ENCODE peak calls at places on chromosomes 16 and 17, in seven cellular contexts. E is upper lobe of left lung, D is adipocyte, K is body of pancreas, F is mammary epithelial cell, V is psoas muscle, B is aorta. T is an unnamed sample. For H3K36me3 and H3K27me3, the result is how much of the 10 kb centered on the place peaks cover.

GRCh38 chr17:27282054-27282501 is 11.8 kb upstream of the WSB1 start:
- DNase-seq in V (no peak), B (no peak), E (no peak), D (peak), K (peak), F (no peak), T (no peak)

GRCh38 chr16:80122155-80122554 is 418.6 kb upstream of the DYNLRB2 start:
- DNase-seq in F (no peak), B (no peak), D (peak), V (peak), K (peak), E (no peak), T (no peak)

GRCh38 chr16:87850009-87851006 is 19.0 kb downstream of the SLC7A5 start:
- DNase-seq in D (peak), V (peak), B (peak), E (peak), K (peak), F (no peak), T (peak)

GRCh38 chr17:7034955-7035590 is 742 bp upstream of the SLC16A13 start:
- DNase-seq in D (no peak), E (no peak), K (no peak), B (no peak), V (no peak), F (no peak), T (no peak)

GRCh38 chr16:52383640-52384292 is 163.2 kb downstream of the TOX3 start:
- DNase-seq in F (no peak), D (no peak), B (no peak), E (no peak), V (no peak), K (peak), T (peak)

GRCh38 chr17:71909155-71909554 is 211.7 kb upstream of the SOX9 start:
- DNase-seq in B (no peak), E (no peak), D (no peak), K (no peak), F (no peak), V (no peak), T (no peak)

GRCh38 chr16:50245417-50246298 is 20.7 kb upstream of the ADCY7 start:
- DNase-seq in V (peak), F (peak), B (peak), K (peak), E (peak), D (peak), T (peak)

GRCh38 chr17:37284198-37284597 is 91.6 kb upstream of the C17orf78 start:
- DNase-seq in B (no peak), K (no peak), V (no peak), F (no peak), E (no peak), D (no peak), T (no peak)

GRCh38 chr17:55057184-55057583 is 88.6 kb downstream of the STXBP4 start:
- DNase-seq in D (no peak), B (no peak), E (no peak), V (no peak), F (no peak), K (no peak), T (no peak)

GRCh38 chr17:8405499-8406016 is 7.9 kb upstream of the RNF222 start:
- DNase-seq in K (no peak), D (no peak), V (no peak), B (no peak), F (no peak), E (no peak), T (no peak)

GRCh38 chr17:14775761-14776492 is 475.0 kb downstream of the HS3ST3B1 start:
- DNase-seq in B (no peak), E (no peak), D (peak), K (no peak), V (no peak), F (peak), T (no peak)

GRCh38 chr17:7856081-7856791 is 1.1 kb downstream of the NAA38 start:
- DNase-seq in F (no peak), K (no peak), B (peak), E (peak), V (peak), D (peak), T (peak)

GRCh38 chr16:10663146-10663545 is 31.6 kb downstream of the TEKT5 start:
- DNase-seq in F (no peak), K (no peak), V (no peak), B (no peak), D (no peak), E (no peak), T (no peak)

GRCh38 chr17:30905742-30906100 is 317 bp downstream of the TEFM start:
- DNase-seq in K (no peak), E (no peak), V (no peak), F (no peak), D (peak), B (peak), T (peak)

GRCh38 chr17:83014297-83014696 is 65.1 kb upstream of the METRNL start:
- DNase-seq in K (no peak), F (no peak), E (no peak), V (no peak), D (no peak), B (no peak), T (peak)

GRCh38 chr16:51393381-51394005 is 242.4 kb upstream of the SALL1 start:
- DNase-seq in B (no peak), K (no peak), F (peak), D (peak), V (no peak), E (no peak), T (no peak)

GRCh38 chr17:41613277-41614082 is 913 bp upstream of the KRT16 start:
- DNase-seq in D (no peak), V (no peak), F (no peak), B (peak), E (peak), K (no peak), T (peak)

GRCh38 chr17:27818311-27819170 is 18.2 kb upstream of the NOS2 start:
- DNase-seq in V (no peak), B (no peak), D (no peak), F (no peak), E (no peak), K (no peak), T (no peak)

GRCh38 chr17:63446218-63446980 is at the start of gene CYB561:
- DNase-seq in D (peak), F (peak), B (peak), V (peak), E (peak), K (peak), T (peak)

GRCh38 chr16:69286941-69287713 is 24.0 kb upstream of the VPS4A start:
- DNase-seq in B (peak), F (peak), E (no peak), K (peak), D (peak), V (peak), T (peak)

GRCh38 chr17:4444782-4445473 is 11.2 kb downstream of the SPNS3 start:
- DNase-seq in V (peak), D (peak), K (peak), F (peak), B (no peak), E (no peak), T (no peak)

GRCh38 chr16:56493131-56493530 is 26.7 kb downstream of the BBS2 start:
- DNase-seq in K (no peak), F (no peak), B (no peak), E (no peak), V (no peak), D (peak), T (no peak)

GRCh38 chr16:22971346-22971924 is 157.5 kb downstream of the HS3ST2 start:
- DNase-seq in B (no peak), V (no peak), K (no peak), D (no peak), F (no peak), E (no peak), T (no peak)

GRCh38 chr16:58455750-58456149 is 44.2 kb upstream of the NDRG4 start:
- DNase-seq in F (no peak), E (no peak), B (no peak), D (no peak), K (no peak), V (no peak), T (no peak)

GRCh38 chr16:10206865-10207264 is 24.6 kb upstream of the GRIN2A start:
- DNase-seq in E (no peak), F (peak), B (no peak), D (no peak), K (no peak), V (no peak), T (no peak)

GRCh38 chr16:85182774-85183173 is 70.5 kb upstream of the CIBAR2 start:
- DNase-seq in K (no peak), F (no peak), E (no peak), B (no peak), D (no peak), V (no peak), T (no peak)

GRCh38 chr17:63910096-63910495 is 962 bp downstream of the CSHL1 start:
- DNase-seq in D (no peak), B (no peak), E (no peak), K (no peak), F (no peak), V (no peak), T (no peak)

GRCh38 chr17:71440513-71440912 is 680.3 kb upstream of the SOX9 start:
- DNase-seq in B (no peak), K (no peak), V (no peak), E (peak), F (no peak), D (no peak), T (no peak)

GRCh38 chr17:69179227-69179952 is 37.7 kb upstream of the ABCA6 start:
- DNase-seq in K (peak), F (peak), B (no peak), E (no peak), V (no peak), D (peak), T (no peak)

GRCh38 chr17:42819939-42820535 is 4.0 kb downstream of the BECN1 start:
- DNase-seq in E (no peak), F (peak), K (peak), D (peak), B (peak), V (peak), T (peak)

GRCh38 chr17:78973196-78973595 is 6.5 kb downstream of the LGALS3BP start:
- DNase-seq in B (no peak), K (no peak), V (no peak), D (no peak), E (no peak), F (no peak), T (peak)

GRCh38 chr17:78971764-78972506 is 7.8 kb downstream of the LGALS3BP start:
- DNase-seq in B (no peak), K (no peak), V (no peak), E (peak), D (no peak), F (no peak), T (peak)

GRCh38 chr17:78969865-78970264 is 9.9 kb downstream of the LGALS3BP start:
- DNase-seq in D (no peak), B (no peak), E (no peak), K (no peak), F (no peak), V (no peak), T (peak)

GRCh38 chr17:78972507-78973105 is 7.1 kb downstream of the LGALS3BP start:
- DNase-seq in B (no peak), E (no peak), K (no peak), V (no peak), F (no peak), D (no peak), T (peak)

GRCh38 chr17:78970834-78971763 is 8.6 kb downstream of the LGALS3BP start:
- DNase-seq in V (peak), F (peak), E (no peak), B (peak), K (peak), D (peak), T (peak)
- H3K4me3 ChIP-seq in V (no peak), F (no peak), E (no peak), B (no peak), K (no peak), D (no peak), T (no peak)

GRCh38 chr17:49509588-49509917 is 14.5 kb downstream of the NGFR start:
- DNase-seq in F (no peak), E (no peak), D (no peak), V (no peak), K (no peak), B (no peak), T (no peak)

GRCh38 chr17:49510720-49511110 is 15.6 kb downstream of the NGFR start:
- DNase-seq in B (no peak), F (no peak), D (no peak), V (no peak), K (no peak), E (no peak), T (no peak)

GRCh38 chr17:49508061-49508865 is 13.2 kb downstream of the NGFR start:
- DNase-seq in V (no peak), D (peak), B (no peak), K (no peak), E (peak), F (peak), T (peak)

GRCh38 chr17:49510059-49510719 is 15.1 kb downstream of the NGFR start:
- DNase-seq in D (no peak), F (no peak), K (no peak), E (no peak), B (no peak), V (no peak), T (no peak)

DNA sequence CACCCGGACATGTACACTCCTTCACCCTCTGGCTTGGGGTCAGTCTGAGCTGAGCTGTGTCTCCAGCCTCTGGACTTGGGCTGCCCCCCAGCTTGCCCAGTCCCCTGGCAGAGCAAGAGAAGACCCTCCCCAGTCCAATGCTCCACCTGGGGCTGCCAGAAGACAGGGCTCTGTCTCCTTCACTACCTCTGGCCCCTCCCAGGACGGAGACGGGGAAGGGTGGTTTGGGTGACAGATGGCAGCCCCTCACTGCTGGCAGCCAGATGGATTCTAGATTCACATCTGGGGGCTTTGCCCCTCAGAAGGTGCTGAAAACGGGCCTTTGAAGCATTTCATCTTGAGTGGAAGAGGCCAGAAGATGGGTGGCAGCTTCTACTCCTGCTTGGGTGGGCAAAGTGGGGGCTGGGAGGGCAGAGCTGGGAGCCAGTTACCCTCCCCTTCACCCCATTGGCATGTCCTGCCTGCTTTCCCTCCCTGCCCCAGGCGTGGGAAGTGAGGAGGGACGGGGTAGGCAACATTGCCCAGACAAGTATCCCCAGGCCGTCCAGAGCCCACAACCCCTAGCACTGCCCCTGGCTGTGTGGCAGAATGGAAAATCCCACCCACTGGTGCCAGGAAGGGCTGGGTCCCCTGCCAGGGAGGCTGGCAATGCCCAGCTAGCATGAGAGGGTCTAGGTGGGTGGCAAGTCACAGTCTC is 13.9 kb downstream of the NGFR start:
- DNase-seq in B (no peak), E (no peak), D (no peak), F (no peak), K (no peak), V (no peak), T (no peak)
- H3K36me3 ChIP-seq in B (under half), E (under half), D (under half), F (under half), K (under half), V (under half), T (under half)

GRCh38 chr16:86501989-86502855 is 8.1 kb upstream of the FOXF1 start:
- DNase-seq in E (no peak), V (no peak), B (no peak), D (no peak), F (no peak), K (no peak), T (no peak)
- H3K27me3 ChIP-seq in E (half or more), V (half or more), B (under half), D (half or more), F (half or more), K (under half), T (half or more)

GRCh38 chr17:17176341-17176740 is 29.8 kb downstream of the PLD6 start:
- DNase-seq in D (no peak), K (no peak), E (no peak), B (no peak), F (no peak), V (no peak), T (no peak)
- H3K4me3 ChIP-seq in D (no peak), K (no peak), E (no peak), B (no peak), F (no peak), V (no peak), T (no peak)